ENCODE peak calls at places on chromosome 7, in seven cellular contexts. L is cardiac muscle cell, Z is coronary artery, F is glutamatergic neuron, E is CD14-positive monocyte, O is mammary epithelial cell, W is HFFc6. B is an unnamed sample.
A peak's percentile ranks its signal among the peaks of the same experiment; 100 is the strongest.

GRCh38 chr7:25407932-25408480 is 179.7 kb upstream of the NPVF start:
- DNase-seq in L (no peak), W (no peak), E (no peak), F (no peak), Z (no peak), O (no peak), B (no peak)

GRCh38 chr7:49927581-49927980 is 154.1 kb downstream of the VWC2 start:
- DNase-seq in E (no peak), Z (no peak), F (no peak), O (no peak), L (no peak), W (no peak), B (no peak)

GRCh38 chr7:132603241-132603789 is 27.0 kb upstream of the PLXNA4 start:
- DNase-seq in F (no peak), L (no peak), O (no peak), Z (no peak), E (no peak), W (no peak), B (no peak)

GRCh38 chr7:20666444-20666843 is 51.0 kb downstream of the ABCB5 start:
- DNase-seq in W (no peak), Z (no peak), L (no peak), E (no peak), F (no peak), O (no peak), B (no peak)

GRCh38 chr7:31251441-31251840 is 89.1 kb downstream of the NEUROD6 start:
- DNase-seq in O (peak; percentile 49), E (no peak), W (no peak), Z (no peak), L (no peak), F (no peak), B (no peak)

GRCh38 chr7:75050501-75050900 is 23.1 kb downstream of the RCC1L start:
- DNase-seq in F (no peak), O (peak; percentile 69), L (no peak), E (no peak), Z (no peak), W (no peak), B (no peak)

GRCh38 chr7:105261689-105262088 is 127.0 kb downstream of the SRPK2 start:
- DNase-seq in F (no peak), O (no peak), Z (no peak), W (no peak), E (no peak), L (no peak), B (no peak)

GRCh38 chr7:75869776-75870379 is 9.0 kb upstream of the RHBDD2 start:
- DNase-seq in F (no peak), E (no peak), O (peak; percentile 69), L (no peak), Z (no peak), W (no peak), B (no peak)

GRCh38 chr7:99123571-99124033 is 20.3 kb downstream of the SMURF1 start:
- DNase-seq in Z (no peak), W (no peak), L (peak; percentile 53), E (no peak), O (peak; percentile 40), F (no peak), B (no peak)

DNA sequence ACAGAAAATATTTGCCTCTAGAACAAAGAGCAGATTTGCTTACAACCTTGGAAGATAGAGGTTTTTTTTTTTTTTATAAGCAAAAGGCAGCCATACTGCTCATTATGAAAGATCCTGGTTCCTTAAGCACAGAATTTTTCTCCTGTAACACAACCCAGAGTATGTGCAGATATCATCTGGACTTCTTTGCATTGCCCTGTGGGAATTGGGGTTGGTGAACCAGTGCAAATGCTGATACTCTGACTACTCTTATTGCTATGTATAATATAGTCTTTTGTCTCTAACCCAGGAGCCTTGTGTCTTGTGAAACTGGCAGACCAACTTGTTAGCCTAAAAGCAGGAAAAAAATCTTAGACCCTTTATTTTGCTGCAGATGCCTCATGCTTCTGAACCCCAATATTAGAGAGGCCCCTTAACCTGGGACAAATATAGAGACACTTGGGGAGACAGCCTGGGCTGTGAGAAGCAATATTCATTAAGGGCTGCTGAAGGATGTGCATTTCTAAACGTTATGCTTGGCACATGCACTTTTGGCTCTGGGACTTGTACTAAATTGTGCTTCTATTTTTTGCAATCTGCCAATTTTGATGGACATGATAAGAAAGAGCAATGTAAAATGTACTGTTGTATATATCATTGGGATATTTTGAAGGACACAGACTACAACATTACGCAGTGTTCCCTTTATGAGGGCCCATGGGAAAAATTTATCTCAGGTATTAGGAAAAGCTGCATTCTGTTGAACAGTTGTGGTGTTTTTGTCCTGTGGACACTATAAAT is 78.9 kb downstream of the ANLN start:
- DNase-seq in O (peak; percentile 14), Z (no peak), F (no peak), W (no peak), L (peak; percentile 59), E (no peak), B (no peak)
- TF ChIP-seq CTCF in O (no peak), Z (no peak), F (no peak), W (no peak), L (no peak), E (no peak), B (no peak)

DNA sequence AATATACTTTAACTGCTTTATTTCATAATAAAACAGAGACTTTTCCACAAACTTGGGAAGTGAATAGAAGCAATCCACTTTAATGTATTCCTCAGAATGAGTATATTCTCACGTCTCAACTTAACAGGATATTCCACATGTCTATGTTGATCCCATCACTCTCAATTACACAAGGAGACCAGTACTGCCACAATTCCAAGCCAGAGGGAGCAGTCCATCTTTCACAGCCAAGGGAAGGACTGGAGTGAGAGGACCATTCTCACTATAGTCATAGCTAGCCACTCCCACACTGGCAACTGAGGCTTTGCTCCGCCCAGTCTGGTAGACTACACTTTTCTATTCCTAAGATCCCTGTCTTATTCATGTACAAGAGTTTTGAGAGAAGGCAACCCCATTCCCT is 553.9 kb downstream of the CNTNAP2 start:
- DNase-seq in W (no peak), F (no peak), E (no peak), Z (no peak), O (no peak), L (no peak), B (no peak)
- TF ChIP-seq CTCF in W (no peak), F (no peak), E (no peak), Z (no peak), O (no peak), L (no peak), B (no peak)

GRCh38 chr7:143892527-143893300 is 9.3 kb downstream of the TCAF1 start:
- DNase-seq in O (peak; percentile 35), F (no peak), Z (no peak), E (no peak), W (no peak), L (peak; percentile 57), B (no peak)
- TF ChIP-seq CTCF in O (peak; percentile 34), F (peak; percentile 42), Z (no peak), E (no peak), W (peak; percentile 71), L (peak; percentile 43), B (peak; percentile 34)

GRCh38 chr7:90749774-90750173 is 153.7 kb downstream of the CDK14 start:
- DNase-seq in W (peak; percentile 30), L (peak; percentile 57), F (no peak), O (no peak), E (no peak), Z (no peak), B (no peak)
- TF ChIP-seq CTCF in W (peak; percentile 32), L (peak; percentile 29), F (no peak), O (peak; percentile 15), E (no peak), Z (no peak), B (peak; percentile 26)

GRCh38 chr7:27235387-27236052 is 7.1 kb upstream of the EVX1 start:
- DNase-seq in E (no peak), F (peak; percentile 85), W (no peak), Z (no peak), L (peak; percentile 33), O (peak; percentile 37), B (peak; percentile 60)
- TF ChIP-seq CTCF in E (peak; percentile 39), F (no peak), W (peak; percentile 64), Z (no peak), L (peak; percentile 37), O (peak; percentile 56), B (peak; percentile 61)

DNA sequence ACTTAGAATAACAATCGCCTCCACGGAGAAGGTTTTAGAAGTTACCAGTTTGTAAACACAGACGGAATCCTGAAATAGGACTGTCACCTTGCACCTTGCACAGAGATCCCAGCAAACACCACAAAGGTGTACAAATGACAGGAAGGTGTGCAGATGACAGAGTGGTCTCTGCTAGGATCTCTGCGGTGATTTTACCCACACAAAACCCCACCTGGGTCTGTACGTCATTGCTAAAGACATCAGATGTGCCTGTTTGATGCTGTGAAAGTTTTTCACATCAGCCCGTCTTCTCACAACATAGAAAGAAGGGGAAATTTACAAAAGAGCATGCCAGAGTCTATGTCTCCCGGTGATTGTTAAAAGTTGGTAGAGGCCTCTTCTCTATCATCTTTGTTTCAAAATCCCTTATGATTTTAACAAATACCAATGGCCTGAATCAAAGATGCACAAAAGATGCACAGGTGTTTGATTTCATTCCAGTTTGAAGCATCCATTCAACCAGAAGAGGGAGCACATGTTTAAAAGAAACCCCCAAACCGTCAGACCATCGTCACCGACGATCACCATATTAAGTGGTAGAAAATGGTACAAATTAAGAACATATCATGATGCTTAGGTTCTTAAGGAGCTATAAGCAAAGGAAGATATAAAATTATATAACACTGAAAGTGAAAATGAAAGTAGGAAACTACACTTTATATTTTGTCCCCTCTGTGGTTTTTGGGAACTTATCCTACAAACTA is 576.5 kb downstream of the PTPRN2 start:
- DNase-seq in L (no peak), E (no peak), O (no peak), W (no peak), Z (no peak), F (no peak), B (no peak)
- TF ChIP-seq CTCF in L (no peak), E (no peak), O (no peak), W (no peak), Z (no peak), F (no peak), B (no peak)

GRCh38 chr7:141246426-141246825 is 172.6 kb downstream of the TMEM178B start:
- DNase-seq in L (no peak), O (no peak), W (no peak), Z (no peak), F (no peak), E (no peak), B (no peak)

GRCh38 chr7:141251180-141251579 is 177.3 kb downstream of the TMEM178B start:
- DNase-seq in E (no peak), O (no peak), W (no peak), F (no peak), L (no peak), Z (no peak), B (no peak)

GRCh38 chr7:141257597-141257996 is 183.7 kb downstream of the TMEM178B start:
- DNase-seq in F (no peak), Z (no peak), E (no peak), W (no peak), L (no peak), O (no peak), B (no peak)

DNA sequence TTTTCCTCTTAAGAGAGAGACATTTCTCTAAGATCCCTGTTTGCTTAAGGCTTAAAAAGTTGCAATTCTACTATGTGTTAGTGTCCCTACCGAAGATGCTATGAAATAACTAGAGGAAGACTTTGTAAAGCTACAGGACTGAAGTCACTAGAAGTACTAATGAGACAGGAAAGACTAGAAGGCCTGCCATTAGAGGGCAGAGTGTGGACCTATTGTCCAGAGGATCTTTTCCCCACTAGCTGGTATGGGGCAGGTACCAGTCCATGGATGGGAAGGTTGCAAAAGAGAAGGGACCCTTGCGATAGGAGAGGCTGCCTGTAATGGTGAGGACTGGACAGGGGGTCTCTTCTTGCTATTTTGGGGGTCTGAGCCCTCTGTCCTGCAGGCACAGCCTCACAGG is 178.1 kb downstream of the TMEM178B start:
- DNase-seq in O (no peak), E (no peak), F (no peak), L (no peak), Z (no peak), W (no peak), B (no peak)
- TF ChIP-seq CTCF in O (peak; percentile 21), E (no peak), F (no peak), L (no peak), Z (no peak), W (peak; percentile 10), B (no peak)